ENCODE peak calls at places on chromosomes 11 and 22, in four cellular contexts. D, P, Y and M are unnamed samples.

GRCh38 chr22:21045585-21046294 is at the start of gene LRRC74B:
- DNase-seq in Y (peak; percentile 97), D (peak; percentile 67), P (peak; percentile 100), M (peak; percentile 31)

GRCh38 chr11:34790620-34791019 is 125.6 kb downstream of the APIP start:
- DNase-seq in Y (no peak), P (no peak), D (no peak), M (no peak)

GRCh38 chr11:134098566-134099184 is 29.8 kb downstream of the JAM3 start:
- DNase-seq in Y (no peak), P (no peak), D (peak; percentile 18), M (no peak)

GRCh38 chr11:105468154-105468553 is 141.7 kb upstream of the GRIA4 start:
- DNase-seq in Y (no peak), D (no peak), P (no peak), M (no peak)

GRCh38 chr11:57668467-57668890 is 565 bp downstream of the ZDHHC5 start:
- DNase-seq in P (no peak), D (no peak), Y (no peak), M (no peak)

GRCh38 chr11:63907063-63907462 is 9.9 kb downstream of the RCOR2 start:
- DNase-seq in P (no peak), Y (no peak), D (no peak), M (no peak)

GRCh38 chr11:70292863-70293262 is 22.4 kb downstream of the PPFIA1 start:
- DNase-seq in Y (no peak), D (no peak), P (no peak), M (no peak)

GRCh38 chr11:13984616-13985474 is 22.3 kb downstream of the SPON1 start:
- DNase-seq in Y (no peak), P (no peak), D (no peak), M (no peak)

GRCh38 chr11:13166036-13166435 is 111.6 kb upstream of the BMAL1 start:
- DNase-seq in Y (no peak), D (no peak), P (no peak), M (no peak)

GRCh38 chr11:26649884-26650283 is 72.0 kb downstream of the SLC5A12 start:
- DNase-seq in D (peak; percentile 65), Y (peak; percentile 70), P (peak; percentile 38), M (peak; percentile 54)

GRCh38 chr11:79314906-79315689 is 125.7 kb downstream of the TENM4 start:
- DNase-seq in P (no peak), D (no peak), Y (peak; percentile 58), M (no peak)

GRCh38 chr22:44658371-44658953 is 43.5 kb upstream of the PRR5 start:
- DNase-seq in P (no peak), Y (no peak), D (no peak), M (no peak)
- TF ChIP-seq NR2C2 in P (no peak), Y (no peak), D (no peak), M (no peak)

GRCh38 chr11:73453562-73453961 is 77.4 kb downstream of the RELT start:
- DNase-seq in D (no peak), P (no peak), Y (no peak), M (no peak)

GRCh38 chr11:73452726-73453125 is 76.5 kb downstream of the RELT start:
- DNase-seq in P (no peak), D (no peak), Y (no peak), M (no peak)

GRCh38 chr11:73454987-73455386 is 78.8 kb downstream of the RELT start:
- DNase-seq in Y (peak; percentile 14), D (no peak), P (no peak), M (no peak)
- TF ChIP-seq NR2C2 in Y (no peak), D (no peak), P (no peak), M (no peak)

GRCh38 chr22:45298934-45299505 is 10.7 kb upstream of the FAM118A start:
- DNase-seq in D (no peak), P (no peak), Y (no peak), M (no peak)

GRCh38 chr22:45304971-45305370 is 4.8 kb upstream of the FAM118A start:
- DNase-seq in Y (no peak), D (no peak), P (no peak), M (no peak)

GRCh38 chr22:45302751-45303150 is 7.0 kb upstream of the FAM118A start:
- DNase-seq in D (no peak), P (no peak), Y (no peak), M (no peak)

GRCh38 chr22:45305456-45306065 is 4.2 kb upstream of the FAM118A start:
- DNase-seq in D (peak; percentile 45), Y (no peak), P (no peak), M (no peak)

GRCh38 chr22:45302047-45302446 is 7.7 kb upstream of the FAM118A start:
- DNase-seq in D (peak; percentile 81), Y (no peak), P (no peak), M (no peak)
- TF ChIP-seq NR2C2 in D (no peak), Y (no peak), P (no peak), M (no peak)

GRCh38 chr11:84164722-84165121 is 878.6 kb upstream of the CCDC90B start:
- DNase-seq in Y (no peak), D (no peak), P (no peak), M (no peak)
- TF ChIP-seq NR2C2 in Y (no peak), D (no peak), P (no peak), M (no peak)

GRCh38 chr22:24007253-24008021 is 2.2 kb upstream of the GSTT4 start:
- DNase-seq in Y (no peak), P (no peak), D (no peak), M (no peak)

GRCh38 chr22:24005201-24005600 is at the start of gene GSTT4:
- DNase-seq in D (no peak), Y (no peak), P (no peak), M (no peak)

GRCh38 chr22:24008022-24008283 is 2.7 kb upstream of the GSTT4 start:
- DNase-seq in D (no peak), P (no peak), Y (no peak), M (no peak)

GRCh38 chr22:24006207-24006913 is 1.1 kb upstream of the GSTT4 start:
- DNase-seq in P (no peak), Y (no peak), D (no peak), M (no peak)

GRCh38 chr22:24006914-24007214 is 1.6 kb upstream of the GSTT4 start:
- DNase-seq in P (no peak), D (no peak), Y (no peak), M (no peak)
- TF ChIP-seq NR2C2 in P (no peak), D (no peak), Y (no peak), M (no peak)

GRCh38 chr11:97259434-97259833 is 869.6 kb downstream of the JRKL start:
- DNase-seq in D (no peak), Y (no peak), P (no peak), M (no peak)
- TF ChIP-seq NR2C2 in D (no peak), Y (no peak), P (no peak), M (no peak)

GRCh38 chr11:8110396-8110795 is 29.4 kb downstream of the TUB start:
- DNase-seq in Y (no peak), D (no peak), P (no peak), M (no peak)

GRCh38 chr11:8107642-8108041 is 26.6 kb downstream of the TUB start:
- DNase-seq in Y (no peak), P (no peak), D (no peak), M (no peak)

GRCh38 chr11:8109675-8110074 is 28.7 kb downstream of the TUB start:
- DNase-seq in D (no peak), P (no peak), Y (no peak), M (no peak)

GRCh38 chr11:8108430-8108829 is 27.4 kb downstream of the TUB start:
- DNase-seq in D (no peak), Y (no peak), P (no peak), M (no peak)

GRCh38 chr11:8111636-8112035 is 30.6 kb downstream of the TUB start:
- DNase-seq in P (no peak), D (no peak), Y (no peak), M (no peak)
- TF ChIP-seq NR2C2 in P (no peak), D (no peak), Y (no peak), M (no peak)

DNA sequence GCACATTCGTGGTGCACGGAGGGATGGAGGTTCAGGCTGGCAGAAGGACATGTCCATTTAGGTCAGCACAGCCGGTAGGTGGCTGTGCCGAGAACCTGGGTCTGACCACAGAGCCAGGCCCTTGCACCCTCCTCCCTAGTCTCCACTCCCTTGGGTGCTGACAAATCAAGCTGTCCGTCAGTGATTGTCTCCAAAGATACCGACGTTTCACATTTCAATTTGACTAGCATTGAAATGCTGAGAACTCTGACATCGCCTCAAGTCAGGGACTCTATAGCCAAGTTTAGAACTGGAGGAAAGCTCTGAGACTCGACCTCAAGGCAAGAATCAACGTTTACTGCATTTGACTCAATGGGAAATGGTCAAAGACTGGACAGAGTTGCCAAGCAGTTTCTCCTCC is 1321.1 kb downstream of the TBC1D22A start:
- DNase-seq in D (no peak), P (no peak), Y (no peak), M (no peak)
- TF ChIP-seq NR2C2 in D (no peak), P (no peak), Y (no peak), M (no peak)

GRCh38 chr11:1659478-1659877 is 29.9 kb downstream of the KRTAP5-5 start:
- DNase-seq in D (no peak), P (no peak), Y (no peak), M (no peak)
- TF ChIP-seq NR2C2 in D (no peak), P (no peak), Y (no peak), M (no peak)